ENCODE peak calls at places on chromosomes 16 and 17, in ten cellular contexts. One of them, this sample, is unnamed.

GRCh38 chr17:66347661-66348604 is 45.5 kb downstream of the PRKCA start:
- DNase-seq in AG09309: no peak
- DNase-seq in transverse colon: peak
- DNase-seq in BJ: no peak
- DNase-seq in lower leg skin: no peak
- DNase-seq in ovary: no peak
- DNase-seq in SK-N-MC: no peak
- DNase-seq in IMR-90: peak
- DNase-seq in astrocyte of the spinal cord: peak
- DNase-seq in A549: peak
- DNase-seq in this sample: no peak

GRCh38 chr16:85520853-85521736 is 92.0 kb upstream of the GSE1 start:
- DNase-seq in AG09309: no peak
- DNase-seq in transverse colon: peak
- DNase-seq in BJ: no peak
- DNase-seq in lower leg skin: peak
- DNase-seq in ovary: no peak
- DNase-seq in SK-N-MC: no peak
- DNase-seq in IMR-90: no peak
- DNase-seq in astrocyte of the spinal cord: no peak
- DNase-seq in A549: no peak
- DNase-seq in this sample: no peak

GRCh38 chr17:5610956-5611355 is 26.6 kb upstream of the NLRP1 start:
- DNase-seq in AG09309: no peak
- DNase-seq in transverse colon: no peak
- DNase-seq in BJ: no peak
- DNase-seq in lower leg skin: peak
- DNase-seq in ovary: no peak
- DNase-seq in SK-N-MC: no peak
- DNase-seq in IMR-90: no peak
- DNase-seq in astrocyte of the spinal cord: no peak
- DNase-seq in A549: no peak
- DNase-seq in this sample: no peak

GRCh38 chr17:57892820-57893595 is 43.2 kb upstream of the MRPS23 start:
- DNase-seq in AG09309: peak
- DNase-seq in transverse colon: peak
- DNase-seq in BJ: peak
- DNase-seq in lower leg skin: peak
- DNase-seq in ovary: peak
- DNase-seq in SK-N-MC: no peak
- DNase-seq in IMR-90: peak
- DNase-seq in astrocyte of the spinal cord: peak
- DNase-seq in A549: peak
- DNase-seq in this sample: peak

GRCh38 chr16:83365166-83365565 is 442.6 kb upstream of the HSBP1 start:
- DNase-seq in AG09309: peak
- DNase-seq in transverse colon: no peak
- DNase-seq in BJ: no peak
- DNase-seq in lower leg skin: no peak
- DNase-seq in ovary: no peak
- DNase-seq in SK-N-MC: no peak
- DNase-seq in IMR-90: peak
- DNase-seq in astrocyte of the spinal cord: no peak
- DNase-seq in A549: no peak
- DNase-seq in this sample: no peak

GRCh38 chr17:70767102-70767701 is 597.9 kb downstream of the KCNJ2 start:
- DNase-seq in AG09309: no peak
- DNase-seq in transverse colon: no peak
- DNase-seq in BJ: no peak
- DNase-seq in lower leg skin: no peak
- DNase-seq in ovary: no peak
- DNase-seq in SK-N-MC: no peak
- DNase-seq in IMR-90: peak
- DNase-seq in astrocyte of the spinal cord: peak
- DNase-seq in A549: peak
- DNase-seq in this sample: peak

GRCh38 chr16:24526701-24527470 is 12.5 kb upstream of the RBBP6 start:
- DNase-seq in AG09309: no peak
- DNase-seq in transverse colon: no peak
- DNase-seq in BJ: no peak
- DNase-seq in lower leg skin: peak
- DNase-seq in ovary: no peak
- DNase-seq in SK-N-MC: no peak
- DNase-seq in IMR-90: no peak
- DNase-seq in astrocyte of the spinal cord: no peak
- DNase-seq in A549: no peak
- DNase-seq in this sample: no peak

GRCh38 chr17:75067856-75068255 is 19.9 kb upstream of the SLC16A5 start:
- DNase-seq in AG09309: no peak
- DNase-seq in transverse colon: no peak
- DNase-seq in BJ: no peak
- DNase-seq in lower leg skin: no peak
- DNase-seq in ovary: no peak
- DNase-seq in SK-N-MC: no peak
- DNase-seq in IMR-90: no peak
- DNase-seq in astrocyte of the spinal cord: no peak
- DNase-seq in A549: no peak
- DNase-seq in this sample: no peak

GRCh38 chr17:42928714-42929496 is 28.3 kb downstream of the G6PC1 start:
- DNase-seq in AG09309: peak
- DNase-seq in transverse colon: peak
- DNase-seq in BJ: peak
- DNase-seq in lower leg skin: peak
- DNase-seq in ovary: no peak
- DNase-seq in SK-N-MC: peak
- DNase-seq in IMR-90: peak
- DNase-seq in astrocyte of the spinal cord: peak
- DNase-seq in A549: peak
- DNase-seq in this sample: peak

GRCh38 chr17:59757043-59757824 is 49.8 kb downstream of the VMP1 start:
- DNase-seq in AG09309: no peak
- DNase-seq in transverse colon: no peak
- DNase-seq in BJ: no peak
- DNase-seq in lower leg skin: no peak
- DNase-seq in ovary: no peak
- DNase-seq in SK-N-MC: no peak
- DNase-seq in IMR-90: no peak
- DNase-seq in astrocyte of the spinal cord: peak
- DNase-seq in A549: peak
- DNase-seq in this sample: no peak

GRCh38 chr16:84566580-84567244 is 51.2 kb downstream of the COTL1 start:
- DNase-seq in AG09309: no peak
- DNase-seq in transverse colon: no peak
- DNase-seq in BJ: no peak
- DNase-seq in lower leg skin: no peak
- DNase-seq in ovary: no peak
- DNase-seq in SK-N-MC: no peak
- DNase-seq in IMR-90: no peak
- DNase-seq in astrocyte of the spinal cord: no peak
- DNase-seq in A549: no peak
- DNase-seq in this sample: no peak

GRCh38 chr17:39165178-39165843 is 650 bp downstream of the ARL5C start:
- DNase-seq in AG09309: no peak
- DNase-seq in transverse colon: no peak
- DNase-seq in BJ: no peak
- DNase-seq in lower leg skin: no peak
- DNase-seq in ovary: no peak
- DNase-seq in SK-N-MC: no peak
- DNase-seq in IMR-90: no peak
- DNase-seq in astrocyte of the spinal cord: no peak
- DNase-seq in A549: no peak
- DNase-seq in this sample: no peak
- H3K4me3 ChIP-seq in AG09309: peak
- H3K4me3 ChIP-seq in transverse colon: peak
- H3K4me3 ChIP-seq in BJ: peak
- H3K4me3 ChIP-seq in lower leg skin: peak
- H3K4me3 ChIP-seq in ovary: peak
- H3K4me3 ChIP-seq in SK-N-MC: no peak
- H3K4me3 ChIP-seq in IMR-90: peak
- H3K4me3 ChIP-seq in astrocyte of the spinal cord: peak
- H3K4me3 ChIP-seq in A549: no peak
- H3K4me3 ChIP-seq in this sample: peak

DNA sequence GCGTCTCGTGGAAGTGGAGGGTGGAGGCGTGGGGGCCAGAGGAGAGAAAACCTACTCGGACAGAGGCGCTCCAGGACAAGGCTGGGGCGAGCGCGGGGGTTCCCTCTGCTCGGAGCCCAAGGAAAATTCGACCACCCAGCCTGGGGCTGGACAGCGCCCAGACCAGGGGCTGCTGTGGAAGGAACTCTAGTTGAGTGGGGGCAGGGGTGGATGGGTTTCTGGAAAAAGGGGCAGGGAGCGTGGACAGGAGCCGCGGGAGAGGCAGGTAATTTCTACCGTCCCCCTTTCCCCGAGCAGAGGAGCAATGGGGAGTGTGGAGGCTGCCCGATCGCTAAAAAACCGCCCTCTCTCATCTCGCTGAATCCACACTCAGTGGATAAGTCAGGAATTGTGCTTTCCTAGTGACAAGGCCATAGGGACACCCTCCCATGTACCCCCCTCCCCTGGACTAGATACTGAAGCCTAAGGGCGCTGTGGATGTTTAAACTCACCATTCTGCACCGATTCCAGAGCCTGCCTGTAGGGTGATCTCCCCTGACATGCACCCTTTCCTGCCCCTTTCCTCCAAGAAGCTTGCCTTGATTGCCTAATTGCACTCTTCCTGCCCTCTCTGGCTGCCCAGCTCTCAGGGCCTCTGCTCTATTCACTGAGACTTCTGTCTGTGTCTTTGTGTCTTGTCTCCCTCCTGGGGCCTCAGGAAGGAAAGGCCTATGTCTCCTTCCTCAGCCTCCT is 90.7 kb upstream of the TMEM97 start:
- DNase-seq in AG09309: no peak
- DNase-seq in transverse colon: no peak
- DNase-seq in BJ: no peak
- DNase-seq in lower leg skin: no peak
- DNase-seq in ovary: no peak
- DNase-seq in SK-N-MC: no peak
- DNase-seq in IMR-90: no peak
- DNase-seq in astrocyte of the spinal cord: no peak
- DNase-seq in A549: peak
- DNase-seq in this sample: no peak
- H3K4me3 ChIP-seq in AG09309: peak
- H3K4me3 ChIP-seq in transverse colon: no peak
- H3K4me3 ChIP-seq in BJ: peak
- H3K4me3 ChIP-seq in lower leg skin: no peak
- H3K4me3 ChIP-seq in ovary: no peak
- H3K4me3 ChIP-seq in SK-N-MC: no peak
- H3K4me3 ChIP-seq in IMR-90: peak
- H3K4me3 ChIP-seq in astrocyte of the spinal cord: peak
- H3K4me3 ChIP-seq in A549: peak
- H3K4me3 ChIP-seq in this sample: peak

GRCh38 chr17:78057113-78057740 is 71.3 kb downstream of the TMC6 start:
- DNase-seq in AG09309: no peak
- DNase-seq in transverse colon: no peak
- DNase-seq in BJ: no peak
- DNase-seq in lower leg skin: no peak
- DNase-seq in ovary: no peak
- DNase-seq in SK-N-MC: no peak
- DNase-seq in IMR-90: no peak
- DNase-seq in astrocyte of the spinal cord: no peak
- DNase-seq in A549: no peak
- DNase-seq in this sample: no peak
- H3K4me3 ChIP-seq in AG09309: no peak
- H3K4me3 ChIP-seq in transverse colon: no peak
- H3K4me3 ChIP-seq in BJ: no peak
- H3K4me3 ChIP-seq in lower leg skin: no peak
- H3K4me3 ChIP-seq in ovary: no peak
- H3K4me3 ChIP-seq in SK-N-MC: no peak
- H3K4me3 ChIP-seq in IMR-90: no peak
- H3K4me3 ChIP-seq in astrocyte of the spinal cord: no peak
- H3K4me3 ChIP-seq in A549: no peak
- H3K4me3 ChIP-seq in this sample: no peak

GRCh38 chr16:10579575-10579964 is 828 bp downstream of the EMP2 start:
- DNase-seq in AG09309: no peak
- DNase-seq in transverse colon: no peak
- DNase-seq in BJ: no peak
- DNase-seq in lower leg skin: no peak
- DNase-seq in ovary: no peak
- DNase-seq in SK-N-MC: no peak
- DNase-seq in IMR-90: no peak
- DNase-seq in astrocyte of the spinal cord: no peak
- DNase-seq in A549: no peak
- DNase-seq in this sample: no peak

GRCh38 chr16:10584956-10585561 is 4.7 kb upstream of the EMP2 start:
- DNase-seq in AG09309: peak
- DNase-seq in transverse colon: no peak
- DNase-seq in BJ: no peak
- DNase-seq in lower leg skin: no peak
- DNase-seq in ovary: no peak
- DNase-seq in SK-N-MC: no peak
- DNase-seq in IMR-90: peak
- DNase-seq in astrocyte of the spinal cord: peak
- DNase-seq in A549: no peak
- DNase-seq in this sample: no peak

GRCh38 chr16:10579965-10580918 is at the start of gene EMP2:
- DNase-seq in AG09309: no peak
- DNase-seq in transverse colon: peak
- DNase-seq in BJ: no peak
- DNase-seq in lower leg skin: no peak
- DNase-seq in ovary: peak
- DNase-seq in SK-N-MC: no peak
- DNase-seq in IMR-90: peak
- DNase-seq in astrocyte of the spinal cord: peak
- DNase-seq in A549: peak
- DNase-seq in this sample: no peak

GRCh38 chr16:10581507-10581906 is 1.1 kb upstream of the EMP2 start:
- DNase-seq in AG09309: no peak
- DNase-seq in transverse colon: no peak
- DNase-seq in BJ: no peak
- DNase-seq in lower leg skin: no peak
- DNase-seq in ovary: no peak
- DNase-seq in SK-N-MC: no peak
- DNase-seq in IMR-90: peak
- DNase-seq in astrocyte of the spinal cord: no peak
- DNase-seq in A549: no peak
- DNase-seq in this sample: no peak

GRCh38 chr16:10583269-10583668 is 2.9 kb upstream of the EMP2 start:
- DNase-seq in AG09309: no peak
- DNase-seq in transverse colon: no peak
- DNase-seq in BJ: no peak
- DNase-seq in lower leg skin: no peak
- DNase-seq in ovary: no peak
- DNase-seq in SK-N-MC: no peak
- DNase-seq in IMR-90: no peak
- DNase-seq in astrocyte of the spinal cord: no peak
- DNase-seq in A549: no peak
- DNase-seq in this sample: no peak
- H3K4me3 ChIP-seq in AG09309: no peak
- H3K4me3 ChIP-seq in transverse colon: no peak
- H3K4me3 ChIP-seq in BJ: no peak
- H3K4me3 ChIP-seq in lower leg skin: no peak
- H3K4me3 ChIP-seq in ovary: no peak
- H3K4me3 ChIP-seq in SK-N-MC: no peak
- H3K4me3 ChIP-seq in IMR-90: no peak
- H3K4me3 ChIP-seq in astrocyte of the spinal cord: no peak
- H3K4me3 ChIP-seq in A549: no peak
- H3K4me3 ChIP-seq in this sample: no peak

This sample was measured in HFF-Myc.